ENCODE peak calls at places on chromosomes 3 and 15, in five cellular contexts. I is A549, S is HepG2, G is ovary, T is stomach. B is an unnamed sample.

GRCh38 chr15:58475573-58476524 is 44.1 kb downstream of the LIPC start:
- DNase-seq in G (no peak), I (no peak), S (peak; percentile 94), T (no peak), B (no peak)

GRCh38 chr15:41772720-41773331 is 1.5 kb upstream of the MAPKBP1 start:
- DNase-seq in G (peak; percentile 24), T (peak; percentile 59), S (peak; percentile 73), I (peak; percentile 53), B (no peak)

GRCh38 chr3:38755130-38755529 is 60.9 kb downstream of the SCN10A start:
- DNase-seq in S (no peak), I (no peak), T (no peak), G (no peak), B (no peak)

GRCh38 chr3:18061737-18062136 is 319.3 kb upstream of the TBC1D5 start:
- DNase-seq in T (no peak), S (no peak), G (no peak), I (no peak), B (no peak)

GRCh38 chr15:68538291-68538690 is 40.5 kb upstream of the CORO2B start:
- DNase-seq in I (no peak), S (no peak), T (no peak), G (no peak), B (no peak)

GRCh38 chr3:67433109-67433508 is 221.3 kb downstream of the SUCLG2 start:
- DNase-seq in I (no peak), G (no peak), S (no peak), T (no peak), B (no peak)

GRCh38 chr15:36161781-36162212 is 417.6 kb upstream of the CDIN1 start:
- DNase-seq in T (no peak), G (no peak), I (no peak), S (no peak), B (no peak)

GRCh38 chr3:113231827-113232253 is 20.5 kb downstream of the BOC start:
- DNase-seq in S (peak; percentile 58), G (no peak), T (no peak), I (peak; percentile 95), B (no peak)

GRCh38 chr3:13884851-13885703 is 5.2 kb upstream of the WNT7A start:
- DNase-seq in G (no peak), T (peak; percentile 68), S (peak; percentile 36), I (peak; percentile 53), B (no peak)

GRCh38 chr3:98697225-98697624 is 65.9 kb upstream of the ST3GAL6 start:
- DNase-seq in S (no peak), T (no peak), I (no peak), G (no peak), B (no peak)

GRCh38 chr3:47804571-47804970 is 1.6 kb downstream of the DHX30 start:
- DNase-seq in S (no peak), I (no peak), T (no peak), G (no peak), B (no peak)

GRCh38 chr3:15933439-15934144 is 135.8 kb upstream of the ANKRD28 start:
- DNase-seq in T (no peak), I (no peak), S (no peak), G (no peak), B (no peak)

GRCh38 chr3:194575484-194576210 is 57.6 kb downstream of the TMEM44 start:
- DNase-seq in I (peak; percentile 35), S (no peak), G (peak; percentile 20), T (no peak), B (peak; percentile 49)

GRCh38 chr3:25576836-25577454 is 87.8 kb downstream of the TOP2B start:
- DNase-seq in S (no peak), G (no peak), T (no peak), I (no peak), B (no peak)

GRCh38 chr3:17133637-17134545 is 249.1 kb downstream of the PLCL2 start:
- DNase-seq in T (no peak), S (no peak), I (no peak), G (no peak), B (no peak)

GRCh38 chr3:62238003-62238402 is 135.3 kb downstream of the FEZF2 start:
- DNase-seq in S (no peak), T (no peak), G (no peak), I (no peak), B (no peak)

GRCh38 chr15:76972420-76973361 is 22.2 kb upstream of the PSTPIP1 start:
- DNase-seq in T (no peak), G (peak; percentile 60), I (no peak), S (no peak), B (peak; percentile 50)

GRCh38 chr3:13045904-13046568 is 27.2 kb downstream of the IQSEC1 start:
- DNase-seq in S (no peak), G (no peak), T (no peak), I (no peak), B (peak; percentile 60)

GRCh38 chr3:38739931-38740330 is 76.1 kb downstream of the SCN10A start:
- DNase-seq in T (no peak), G (no peak), S (no peak), I (no peak), B (no peak)

GRCh38 chr15:99578809-99579208 is 13.0 kb downstream of the MEF2A start:
- DNase-seq in G (no peak), S (no peak), T (no peak), I (no peak), B (no peak)

GRCh38 chr3:126101521-126101982 is 17.6 kb upstream of the SLC41A3 start:
- DNase-seq in S (no peak), T (no peak), G (no peak), I (no peak), B (no peak)

GRCh38 chr3:101868534-101869464 is 19.5 kb downstream of the NFKBIZ start:
- DNase-seq in T (peak; percentile 67), I (no peak), S (no peak), G (no peak), B (no peak)

GRCh38 chr3:100900671-100901070 is 92.5 kb downstream of the ABI3BP start:
- DNase-seq in S (no peak), G (no peak), I (no peak), T (no peak), B (no peak)

GRCh38 chr3:105915524-105915923 is 46.7 kb upstream of the CBLB start:
- DNase-seq in G (no peak), I (no peak), T (no peak), S (no peak), B (no peak)

GRCh38 chr3:83567935-83568334 is 1390.9 kb upstream of the CADM2 start:
- DNase-seq in G (no peak), S (no peak), I (no peak), T (no peak), B (no peak)

GRCh38 chr15:98292442-98293240 is 332.1 kb downstream of the ARRDC4 start:
- DNase-seq in G (no peak), I (peak; percentile 74), S (peak; percentile 27), T (peak; percentile 38), B (peak; percentile 81)

GRCh38 chr3:132448211-132448961 is 31.1 kb downstream of the DNAJC13 start:
- DNase-seq in T (peak; percentile 28), I (no peak), S (no peak), G (peak; percentile 61), B (no peak)

GRCh38 chr3:100525753-100526612 is 33.6 kb downstream of the TMEM45A start:
- DNase-seq in I (no peak), S (no peak), G (no peak), T (no peak), B (no peak)

GRCh38 chr15:86685263-86685662 is 605.6 kb downstream of the AGBL1 start:
- DNase-seq in G (no peak), T (no peak), I (no peak), S (no peak), B (no peak)

GRCh38 chr3:61863579-61863978 is 302.2 kb downstream of the PTPRG start:
- DNase-seq in S (no peak), T (no peak), I (no peak), G (no peak), B (no peak)

GRCh38 chr15:52010633-52011595 is 8.1 kb upstream of the MAPK6 start:
- DNase-seq in G (no peak), S (peak; percentile 39), I (no peak), T (peak; percentile 71), B (no peak)

GRCh38 chr15:55660153-55660552 is 72.0 kb upstream of the PYGO1 start:
- DNase-seq in T (no peak), S (no peak), G (no peak), I (no peak), B (no peak)

GRCh38 chr3:178558637-178559036 is 22.4 kb downstream of the KCNMB2 start:
- DNase-seq in T (no peak), S (no peak), I (no peak), G (no peak), B (no peak)

GRCh38 chr15:60328852-60329443 is 68.8 kb downstream of the ANXA2 start:
- DNase-seq in G (no peak), T (no peak), I (no peak), S (no peak), B (no peak)

GRCh38 chr3:167843886-167844285 is 108.4 kb downstream of the SERPINI1 start:
- DNase-seq in T (no peak), S (no peak), I (no peak), G (no peak), B (no peak)

GRCh38 chr15:93658026-93658790 is 569.2 kb upstream of the RGMA start:
- DNase-seq in S (no peak), T (no peak), I (no peak), G (no peak), B (no peak)

GRCh38 chr3:69967156-69967555 is 32.4 kb upstream of the SAMMSON start:
- DNase-seq in T (no peak), S (no peak), I (no peak), G (no peak), B (no peak)

GRCh38 chr3:25297667-25298585 is 130.1 kb upstream of the RARB start:
- DNase-seq in G (no peak), T (no peak), I (no peak), S (no peak), B (no peak)

GRCh38 chr3:31981206-31982181 is at the start of the genes OSBPL10 and ZNF860:
- DNase-seq in S (peak; percentile 73), T (peak; percentile 89), I (peak; percentile 53), G (peak; percentile 94), B (peak; percentile 95)
- TF ChIP-seq EP300 in S (no peak), T (no peak), I (no peak), G (no peak), B (no peak)

DNA sequence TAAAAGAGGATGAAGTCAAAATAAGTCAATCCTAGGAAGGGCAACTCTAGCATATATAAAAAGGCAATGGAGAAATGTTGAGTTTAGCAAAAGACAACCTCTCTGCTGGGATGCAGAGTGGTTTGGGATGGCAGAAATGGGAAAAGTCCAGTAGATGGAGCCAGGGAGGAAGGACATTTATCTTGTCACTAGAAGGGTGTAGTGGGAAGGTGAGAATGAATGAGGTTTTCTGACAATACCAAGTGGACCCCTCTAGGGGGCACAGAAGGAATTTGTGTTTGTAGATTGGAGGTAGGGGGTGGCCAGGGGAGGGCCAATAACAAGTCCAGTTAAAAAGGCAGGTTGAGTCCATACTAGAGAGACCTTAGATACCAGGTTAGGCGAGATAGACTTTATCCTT is 80.0 kb downstream of the THSD4 start:
- DNase-seq in T (no peak), S (no peak), I (peak; percentile 60), G (no peak), B (no peak)
- TF ChIP-seq CTCF in T (no peak), S (peak; percentile 12), I (peak; percentile 51), G (no peak), B (no peak)

GRCh38 chr15:45548753-45549520 is 26.4 kb upstream of the SLC30A4 start:
- DNase-seq in I (no peak), G (no peak), S (peak; percentile 53), T (no peak), B (no peak)
- H3K4me3 ChIP-seq in I (no peak overlapping the region), G (no peak overlapping the region), S (peak overlapping the region; percentile 33), T (no peak overlapping the region), B (no peak overlapping the region)

GRCh38 chr3:4953119-4953518 is 26.1 kb upstream of the BHLHE40 start:
- DNase-seq in G (no peak), S (no peak), I (no peak), T (no peak), B (no peak)
- TF ChIP-seq EP300 in G (no peak), S (no peak), I (no peak), T (no peak), B (no peak)

GRCh38 chr3:182490601-182491485 is 302.5 kb upstream of the ATP11B start:
- DNase-seq in S (peak; percentile 7), T (no peak), I (peak; percentile 5), G (no peak), B (no peak)
- TF ChIP-seq CTCF in S (peak; percentile 41), T (peak; percentile 47), I (peak; percentile 34), G (no peak), B (peak; percentile 32)

B was measured in upper lobe of left lung.